ENCODE peak calls at places on chromosomes 16 and 17, in eight cellular contexts. X, Z, W, P, T, Q, E and U are unnamed samples.

GRCh38 chr17:30586818-30587595 is 109.8 kb downstream of the GOSR1 start:
- DNase-seq in P (no peak), E (no peak), X (no peak), Q (no peak), Z (no peak), T (no peak), W (no peak), U (no peak)

GRCh38 chr17:72021417-72022041 is 99.3 kb upstream of the SOX9 start:
- DNase-seq in Z (no peak), P (no peak), W (no peak), T (no peak), E (no peak), Q (no peak), X (no peak), U (no peak)

GRCh38 chr16:81601008-81601428 is 156.4 kb downstream of the CMIP start:
- DNase-seq in Q (no peak), T (no peak), Z (no peak), W (no peak), X (no peak), P (peak), E (no peak), U (no peak)

GRCh38 chr17:62968445-62968923 is 2.4 kb downstream of the TANC2 start:
- DNase-seq in Q (peak), W (peak), Z (peak), E (no peak), T (no peak), X (peak), P (peak), U (peak)

GRCh38 chr17:65305116-65305515 is 167.9 kb downstream of the RGS9 start:
- DNase-seq in Q (no peak), Z (no peak), W (no peak), T (no peak), P (no peak), E (no peak), X (no peak), U (no peak)

GRCh38 chr17:68460715-68461114 is 3.4 kb upstream of the WIPI1 start:
- DNase-seq in E (no peak), Z (no peak), T (no peak), P (no peak), Q (no peak), X (peak), W (no peak), U (peak)

GRCh38 chr17:14813649-14814048 is 451.5 kb downstream of the PMP22 start:
- DNase-seq in T (no peak), Q (no peak), W (no peak), P (no peak), E (no peak), X (peak), Z (no peak), U (peak)

GRCh38 chr17:7393613-7394451 is 493 bp downstream of the PLSCR3 start:
- DNase-seq in W (no peak), X (peak), Q (peak), E (no peak), T (peak), P (peak), Z (peak), U (no peak)

GRCh38 chr17:41340496-41340895 is 10.1 kb downstream of the KRT33A start:
- DNase-seq in W (no peak), X (no peak), Q (no peak), P (no peak), T (no peak), E (no peak), Z (no peak), U (no peak)

GRCh38 chr17:8720596-8720995 is 24.0 kb downstream of the CCDC42 start:
- DNase-seq in E (no peak), P (no peak), Z (no peak), Q (no peak), W (no peak), X (no peak), T (no peak), U (no peak)

GRCh38 chr16:49470550-49470949 is 96.9 kb downstream of the C16orf78 start:
- DNase-seq in Q (peak), T (no peak), Z (no peak), E (no peak), X (no peak), W (no peak), P (no peak), U (no peak)

GRCh38 chr17:41621916-41622315 is 2.5 kb downstream of the KRT17 start:
- DNase-seq in P (no peak), Q (no peak), W (no peak), Z (no peak), X (no peak), T (no peak), E (no peak), U (no peak)

GRCh38 chr16:66359811-66360608 is 6.5 kb upstream of the CDH5 start:
- DNase-seq in X (no peak), P (no peak), T (no peak), W (no peak), Z (no peak), Q (no peak), E (no peak), U (no peak)